ENCODE peak calls at places on chromosomes 4 and X, in five cellular contexts. U, L, S, W and J are unnamed samples.

GRCh38 chr4:1255151-1255550 is 6.2 kb upstream of the CTBP1 start:
- DNase-seq in U (no peak), L (no peak), S (no peak), W (peak; percentile 10), J (no peak)

GRCh38 chr4:120750152-120750525 is 172.4 kb downstream of the PRDM5 start:
- DNase-seq in U (no peak), L (no peak), S (no peak), W (no peak), J (no peak)

GRCh38 chrX:121161501-121161933 is 114.1 kb downstream of the GLUD2 start:
- DNase-seq in U (no peak), L (no peak), S (no peak), W (no peak), J (no peak)

GRCh38 chrX:73977542-73978169 is 326.3 kb upstream of the ZCCHC13 start:
- DNase-seq in U (no peak), L (no peak), S (no peak), W (no peak), J (no peak)

GRCh38 chr4:121696140-121696640 is 590 bp downstream of the ANXA5 start:
- DNase-seq in U (peak; percentile 81), L (peak; percentile 84), S (peak; percentile 71), W (peak; percentile 84), J (peak; percentile 50)

GRCh38 chr4:2042207-2042946 is 16.8 kb upstream of the NAT8L start:
- DNase-seq in U (no peak), L (no peak), S (no peak), W (no peak), J (peak; percentile 32)

GRCh38 chr4:76087007-76087769 is 12.7 kb downstream of the ART3 start:
- DNase-seq in U (no peak), L (no peak), S (no peak), W (peak; percentile 47), J (no peak)

GRCh38 chr4:6227412-6228157 is 27.2 kb upstream of the JAKMIP1 start:
- DNase-seq in U (no peak), L (peak; percentile 12), S (no peak), W (no peak), J (no peak)

GRCh38 chr4:151358266-151358665 is 32.9 kb upstream of the SH3D19 start:
- DNase-seq in U (no peak), L (no peak), S (no peak), W (no peak), J (no peak)

GRCh38 chr4:39228377-39228776 is 46.0 kb downstream of the WDR19 start:
- DNase-seq in U (no peak), L (no peak), S (no peak), W (no peak), J (no peak)

GRCh38 chr4:103887191-103887590 is 167.4 kb upstream of the TACR3 start:
- DNase-seq in U (no peak), L (no peak), S (no peak), W (peak; percentile 62), J (no peak)